ENCODE peak calls at places on chromosomes 4 and X, in nine cellular contexts. W is lower lobe of right lung; L is activated CD4-positive, alpha-beta T cell treated with anti-CD3 and anti-CD28 coated beads, Interleukin-2, amount 10 ng/mL, durations not matched to agents 7 days and 5 days; E is NCI-H146; N is Calu3; V is NCI-H2029; A is myocyte; O is hepatic stellate cell; C is left ventricle myocardium superior. S is an unnamed sample.

GRCh38 chr4:182925298-182925738 is 8.1 kb upstream of the DCTD start:
- DNase-seq in W (peak; percentile 75), L (peak; percentile 63), E (peak; percentile 81), N (peak; percentile 72), V (peak; percentile 19), A (peak; percentile 33), O (no peak), C (peak; percentile 74), S (no peak)

GRCh38 chr4:124804584-124804983 is 92.1 kb upstream of the ANKRD50 start:
- DNase-seq in W (no peak), L (no peak), E (no peak), N (no peak), V (no peak), A (peak; percentile 6), O (no peak), C (no peak), S (no peak)

GRCh38 chrX:110965409-110965808 is 130.6 kb upstream of the PAK3 start:
- DNase-seq in W (no peak), L (no peak), E (no peak), N (no peak), V (no peak), A (peak; percentile 8), O (no peak), C (no peak), S (no peak)

GRCh38 chr4:97627785-97628184 is 515.5 kb downstream of the STPG2 start:
- DNase-seq in W (no peak), L (no peak), E (no peak), N (no peak), V (no peak), A (no peak), O (no peak), C (no peak), S (no peak)

GRCh38 chr4:100106982-100107381 is 83.3 kb downstream of the DDIT4L start:
- DNase-seq in W (no peak), L (peak; percentile 67), E (no peak), N (no peak), V (no peak), A (no peak), O (no peak), C (no peak), S (no peak)

GRCh38 chr4:134189949-134190348 is 11.6 kb downstream of the PABPC4L start:
- DNase-seq in W (no peak), L (no peak), E (no peak), N (no peak), V (no peak), A (no peak), O (no peak), C (no peak), S (no peak)

GRCh38 chr4:52535793-52536192 is 123.3 kb downstream of the USP46 start:
- DNase-seq in W (no peak), L (no peak), E (no peak), N (no peak), V (no peak), A (no peak), O (no peak), C (no peak), S (no peak)

GRCh38 chr4:26020896-26021295 is 106.9 kb downstream of the SMIM20 start:
- DNase-seq in W (no peak), L (no peak), E (no peak), N (no peak), V (no peak), A (no peak), O (no peak), C (no peak), S (no peak)

GRCh38 chrX:136767104-136767941 is 13.4 kb downstream of the ARHGEF6 start:
- DNase-seq in W (peak; percentile 79), L (peak; percentile 55), E (peak; percentile 69), N (peak; percentile 57), V (peak; percentile 29), A (peak; percentile 72), O (peak; percentile 55), C (peak; percentile 81), S (peak; percentile 30)

S was measured in LNCaP clone FGC.